ENCODE peak calls at places on chromosomes 5 and 9, in eight cellular contexts. B is breast epithelium, Q is GM23338, N is HL-60, F is HCT116, K is HepG2, R is stomach, I is vagina. S is an unnamed sample.

GRCh38 chr9:111349766-111350165 is 19.7 kb upstream of the OR2K2 start:
- DNase-seq in F (no peak), R (no peak), Q (no peak), B (no peak), K (peak), N (no peak), I (no peak), S (no peak)

GRCh38 chr9:69571032-69571431 is 101.1 kb downstream of the APBA1 start:
- DNase-seq in Q (no peak), K (no peak), I (no peak), F (no peak), N (no peak), R (no peak), B (no peak), S (no peak)

GRCh38 chr5:80781356-80781755 is 126.6 kb upstream of the DHFR start:
- DNase-seq in N (no peak), I (no peak), K (no peak), R (no peak), B (no peak), Q (no peak), F (peak), S (no peak)

GRCh38 chr9:124392254-124392653 is 23.0 kb downstream of the PSMB7 start:
- DNase-seq in N (peak), F (no peak), K (no peak), B (no peak), R (no peak), Q (no peak), I (no peak), S (no peak)

GRCh38 chr5:56282241-56282640 is 49.1 kb upstream of the ANKRD55 start:
- DNase-seq in N (no peak), I (no peak), R (no peak), Q (no peak), B (no peak), F (no peak), K (no peak), S (no peak)

GRCh38 chr5:38666668-38667498 is 110.4 kb upstream of the LIFR start:
- DNase-seq in Q (peak), I (no peak), B (no peak), R (peak), F (peak), K (peak), N (peak), S (peak)

GRCh38 chr5:27008604-27009564 is 29.5 kb downstream of the CDH9 start:
- DNase-seq in I (no peak), N (no peak), Q (no peak), R (no peak), B (no peak), K (no peak), F (no peak), S (no peak)

GRCh38 chr5:39755986-39756385 is 331.2 kb upstream of the DAB2 start:
- DNase-seq in Q (peak), I (no peak), R (no peak), N (no peak), K (no peak), F (peak), B (no peak), S (no peak)

GRCh38 chr9:127991757-127992274 is 11.0 kb upstream of the EEIG1 start:
- DNase-seq in Q (no peak), N (no peak), B (no peak), K (no peak), F (no peak), I (no peak), R (no peak), S (no peak)

GRCh38 chr5:147188200-147189108 is 46.4 kb upstream of the STK32A start:
- DNase-seq in R (peak), B (no peak), N (peak), K (peak), I (no peak), F (peak), Q (peak), S (peak)

GRCh38 chr5:10556331-10556807 is 7.5 kb upstream of the ANKRD33B start:
- DNase-seq in I (no peak), Q (no peak), R (no peak), N (no peak), K (no peak), B (no peak), F (no peak), S (no peak)

GRCh38 chr9:137198748-137199276 is 1.7 kb downstream of the TPRN start:
- DNase-seq in F (no peak), R (peak), B (no peak), N (no peak), K (no peak), Q (no peak), I (no peak), S (no peak)

GRCh38 chr9:134591573-134591981 is 50.0 kb upstream of the COL5A1 start:
- DNase-seq in N (no peak), F (no peak), R (no peak), I (no peak), Q (no peak), B (no peak), K (no peak), S (no peak)

GRCh38 chr5:175872287-175873089 is 1.1 kb downstream of the CPLX2 start:
- DNase-seq in N (peak), R (no peak), F (no peak), K (peak), B (no peak), Q (peak), I (no peak), S (no peak)

GRCh38 chr5:79636981-79637733 is 24.9 kb downstream of the TENT2 start:
- DNase-seq in R (no peak), I (no peak), K (no peak), B (no peak), Q (no peak), N (peak), F (no peak), S (no peak)

GRCh38 chr9:108478431-108478837 is 377.4 kb downstream of the ACTL7B start:
- DNase-seq in K (no peak), B (no peak), R (no peak), I (peak), Q (no peak), F (no peak), N (no peak), S (no peak)

GRCh38 chr5:155878991-155879575 is 447.9 kb upstream of the SGCD start:
- DNase-seq in I (no peak), B (no peak), K (no peak), F (no peak), Q (no peak), N (no peak), R (no peak), S (no peak)

GRCh38 chr9:96025995-96026572 is 150.6 kb downstream of the ERCC6L2 start:
- DNase-seq in R (no peak), K (no peak), N (no peak), B (no peak), Q (peak), F (no peak), I (no peak), S (no peak)

GRCh38 chr5:35202319-35203111 is 27.8 kb downstream of the PRLR start:
- DNase-seq in K (peak), I (no peak), Q (peak), B (no peak), F (peak), R (peak), N (peak), S (no peak)

GRCh38 chr5:31638286-31638685 is 645 bp upstream of the PDZD2 start:
- DNase-seq in K (no peak), Q (no peak), B (no peak), N (no peak), R (no peak), F (no peak), I (no peak), S (no peak)

GRCh38 chr9:109862452-109862851 is 82.5 kb downstream of the PALM2AKAP2 start:
- DNase-seq in Q (peak), B (no peak), K (no peak), N (no peak), R (no peak), F (no peak), I (no peak), S (no peak)
- TF ChIP-seq CTCF in Q (peak), B (no peak), K (no peak), N (no peak), R (no peak), F (peak), I (no peak), S (no peak)

DNA sequence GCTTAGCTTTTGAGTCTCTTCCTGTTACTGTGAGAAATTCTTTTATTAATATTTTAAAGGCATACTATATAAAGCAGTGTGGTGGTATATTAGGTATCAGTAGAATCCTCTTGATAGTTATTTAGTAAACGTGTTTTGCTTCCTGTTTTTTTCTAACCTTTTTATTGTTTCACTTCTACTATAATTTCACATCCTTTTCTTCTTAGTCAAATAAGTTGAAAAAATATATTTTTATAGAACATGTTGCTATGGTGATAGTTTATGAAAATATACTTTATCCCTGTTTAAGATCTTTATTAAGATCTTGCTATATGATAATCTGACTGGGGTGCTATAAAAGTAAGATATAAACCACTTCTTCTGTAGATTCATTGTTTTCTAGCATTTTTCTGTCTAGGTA is 2.1 kb downstream of the POLK start:
- DNase-seq in Q (no peak), F (no peak), B (no peak), N (no peak), I (no peak), K (no peak), R (no peak), S (no peak)
- H3K4me3 ChIP-seq in Q (no peak), F (no peak), B (no peak), N (no peak), I (no peak), K (no peak), R (no peak), S (no peak)

DNA sequence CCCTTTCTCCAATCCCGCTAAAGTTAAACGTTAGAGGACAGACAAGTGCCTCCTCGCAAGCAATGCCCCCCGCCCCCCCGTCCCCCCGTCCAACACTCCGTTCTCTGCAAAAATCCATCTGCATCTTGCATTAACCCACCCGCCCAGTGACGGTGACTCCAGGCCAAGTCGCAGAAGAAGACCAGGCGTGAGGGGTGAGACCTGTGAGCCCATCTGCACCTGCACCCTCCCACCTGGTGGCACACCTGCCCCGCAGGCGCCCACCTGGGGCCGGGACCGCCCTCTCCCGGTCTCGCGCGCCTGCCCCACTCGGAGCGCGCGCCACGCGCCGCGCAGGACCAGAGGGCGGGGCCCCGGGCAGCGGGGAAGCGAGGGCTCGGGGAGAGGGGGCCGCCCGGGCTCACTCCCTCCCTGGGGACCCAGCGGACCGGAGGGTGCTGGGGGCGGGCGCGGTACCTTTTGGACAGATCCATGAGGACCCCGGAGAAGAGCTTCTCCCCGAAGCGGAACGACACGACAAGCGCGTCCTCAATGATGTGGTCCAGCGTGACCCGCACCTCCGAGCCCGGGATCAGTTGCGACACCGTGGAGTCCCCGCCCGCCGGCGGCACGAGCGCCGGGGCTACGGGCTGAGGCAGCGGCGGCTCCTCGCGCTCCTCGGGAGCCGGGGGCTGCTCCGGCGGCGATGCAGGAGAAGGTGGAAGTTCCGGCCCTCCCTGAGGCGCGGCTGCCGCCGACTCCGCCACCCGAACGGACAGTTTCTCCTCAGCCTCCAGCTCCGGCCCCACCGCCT is 705 bp downstream of the PWWP2A start:
- DNase-seq in F (no peak), Q (peak), R (peak), B (peak), I (no peak), K (no peak), N (peak), S (peak)
- TF ChIP-seq POLR2AphosphoS5 in F (no peak), Q (no peak), R (no peak), B (peak), I (no peak), K (no peak), N (no peak), S (no peak)

DNA sequence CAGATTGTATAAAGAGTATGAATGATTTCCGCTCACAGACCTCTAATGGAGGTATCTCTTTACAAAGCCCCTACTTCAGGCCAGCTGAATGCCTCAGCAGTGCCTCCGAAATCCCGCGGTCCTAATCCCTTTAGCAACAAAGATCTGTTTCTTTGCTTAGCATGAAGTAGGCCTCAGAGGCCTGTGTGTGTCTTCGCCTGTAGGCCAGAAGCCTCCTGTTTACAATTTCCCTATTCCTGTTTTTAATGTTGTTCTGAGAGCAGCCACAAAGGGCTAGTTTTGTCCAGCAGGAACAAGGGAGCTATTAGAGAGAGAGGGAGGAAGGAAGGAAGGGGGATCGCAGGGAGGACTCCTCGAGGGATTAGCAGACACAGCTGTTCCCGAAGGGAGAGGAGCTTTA is 166.4 kb upstream of the SPRY4 start:
- DNase-seq in R (no peak), B (no peak), K (no peak), Q (peak), F (no peak), I (no peak), N (no peak), S (no peak)
- TF ChIP-seq CTCF in R (no peak), B (no peak), K (no peak), Q (no peak), F (no peak), I (no peak), N (no peak), S (no peak)

GRCh38 chr5:122921826-122922225 is 76.4 kb downstream of the SNX24 start:
- DNase-seq in K (no peak), F (no peak), N (no peak), I (no peak), Q (peak), R (no peak), B (no peak), S (no peak)

GRCh38 chr5:122916490-122916889 is 71.1 kb downstream of the SNX24 start:
- DNase-seq in K (no peak), N (no peak), Q (no peak), B (no peak), R (no peak), F (no peak), I (no peak), S (no peak)

GRCh38 chr5:122919969-122920368 is 74.6 kb downstream of the SNX24 start:
- DNase-seq in B (no peak), N (no peak), K (no peak), R (no peak), Q (no peak), I (no peak), F (no peak), S (no peak)

DNA sequence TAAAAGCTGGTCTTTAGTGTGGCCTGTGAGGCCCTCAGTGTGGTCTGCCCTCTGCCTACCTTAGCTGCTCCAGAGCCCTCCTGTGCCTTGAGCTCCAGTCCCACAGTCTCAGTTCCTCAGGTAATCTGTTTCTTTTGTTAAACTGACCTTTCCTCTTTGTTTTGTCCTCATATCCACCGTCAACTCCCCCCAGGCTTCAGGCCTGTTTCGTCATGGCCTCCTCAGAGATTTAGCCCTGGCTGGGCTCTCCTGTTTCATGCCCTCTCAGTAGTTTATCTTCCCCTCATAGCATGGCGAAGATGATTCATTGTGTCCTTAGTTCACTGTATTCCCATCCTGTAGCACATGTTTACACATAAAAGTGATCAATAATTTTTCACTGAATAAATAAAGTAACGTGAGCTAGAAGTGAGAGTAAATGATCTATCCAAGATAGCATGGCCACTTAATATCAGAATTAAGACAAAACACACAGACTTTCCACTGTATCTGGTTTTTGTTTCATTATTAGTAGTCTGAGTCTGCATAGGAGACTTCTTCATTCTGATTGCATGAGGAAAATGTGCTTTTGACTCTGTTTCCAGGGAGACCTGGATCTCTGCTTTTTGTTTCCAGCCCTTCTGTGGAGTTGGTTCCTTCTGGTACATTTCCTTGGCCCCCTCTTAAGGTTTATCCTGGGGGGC is 70.4 kb downstream of the SNX24 start:
- DNase-seq in R (no peak), K (peak), Q (no peak), B (no peak), F (no peak), N (no peak), I (no peak), S (no peak)
- H3K4me3 ChIP-seq in R (no peak), K (no peak), Q (no peak), B (no peak), F (no peak), N (no peak), I (no peak), S (no peak)